ENCODE peak calls at places on chromosomes 5 and 9, in five cellular contexts. Q is thyroid gland; R is naive thymus-derived CD4-positive, alpha-beta T cell; M is lung; S is neural progenitor cell. E is an unnamed sample.
A peak's percentile ranks its signal among the peaks of the same experiment; 100 is the strongest.

GRCh38 chr9:26292943-26293342 is 599.7 kb downstream of the CAAP1 start:
- DNase-seq in S (peak; percentile 14), Q (peak; percentile 39), R (no peak), M (no peak), E (no peak)

GRCh38 chr9:87850405-87850804 is 32.3 kb upstream of the SPATA31E1 start:
- DNase-seq in Q (no peak), R (no peak), S (no peak), M (no peak), E (no peak)

GRCh38 chr9:115691686-115692085 is 461.9 kb upstream of the PAPPA start:
- DNase-seq in M (no peak), Q (no peak), R (no peak), S (no peak), E (no peak)

GRCh38 chr5:6886866-6887265 is 173.6 kb downstream of the TENT4A start:
- DNase-seq in Q (no peak), M (no peak), R (no peak), S (no peak), E (no peak)

GRCh38 chr9:127837346-127837745 is 17.1 kb downstream of the ENG start:
- DNase-seq in M (no peak), Q (peak; percentile 95), S (no peak), R (no peak), E (no peak)

GRCh38 chr5:109239501-109239900 is 170.3 kb downstream of the PJA2 start:
- DNase-seq in M (no peak), S (peak; percentile 32), Q (no peak), R (no peak), E (no peak)

GRCh38 chr5:154648706-154649105 is 106.5 kb upstream of the LARP1 start:
- DNase-seq in M (no peak), Q (no peak), S (no peak), R (no peak), E (no peak)

GRCh38 chr9:86185872-86186271 is 73.6 kb downstream of the C9orf153 start:
- DNase-seq in M (no peak), S (no peak), Q (no peak), R (no peak), E (no peak)

GRCh38 chr5:101047181-101047580 is 144.1 kb upstream of the ST8SIA4 start:
- DNase-seq in S (no peak), R (no peak), Q (no peak), M (no peak), E (no peak)

GRCh38 chr9:112328545-112328944 is 4.9 kb downstream of the PTBP3 start:
- DNase-seq in Q (no peak), R (no peak), M (no peak), S (no peak), E (no peak)

GRCh38 chr5:19855453-19855852 is 132.5 kb downstream of the CDH18 start:
- DNase-seq in M (no peak), R (no peak), S (no peak), Q (no peak), E (no peak)

GRCh38 chr9:12771891-12772290 is 2.9 kb upstream of the LURAP1L start:
- DNase-seq in R (no peak), M (no peak), S (no peak), Q (no peak), E (no peak)

GRCh38 chr5:56101180-56101579 is 106.4 kb upstream of the IL6ST start:
- DNase-seq in S (no peak), M (no peak), Q (no peak), R (no peak), E (no peak)

GRCh38 chr5:58453326-58453725 is 6.6 kb downstream of the PLK2 start:
- DNase-seq in S (no peak), R (no peak), M (no peak), Q (no peak), E (no peak)

GRCh38 chr5:40480392-40480791 is 199.3 kb upstream of the PTGER4 start:
- DNase-seq in R (no peak), M (no peak), Q (no peak), S (no peak), E (no peak)

GRCh38 chr9:120040896-120041295 is 539.1 kb downstream of the CDK5RAP2 start:
- DNase-seq in R (no peak), S (no peak), Q (no peak), M (no peak), E (no peak)

GRCh38 chr9:76200730-76201129 is 193.5 kb downstream of the RFK start:
- DNase-seq in M (no peak), Q (peak; percentile 2), R (no peak), S (no peak), E (no peak)

GRCh38 chr5:179801304-179802206 is 5.1 kb downstream of the MGAT4B start:
- DNase-seq in Q (peak; percentile 92), S (peak; percentile 85), R (peak; percentile 71), M (peak; percentile 83), E (peak; percentile 71)

GRCh38 chr9:79120533-79121315 is 451.0 kb upstream of the TLE4 start:
- DNase-seq in S (no peak), Q (peak; percentile 6), R (no peak), M (no peak), E (no peak)

GRCh38 chr9:28883209-28883608 is 1309.9 kb upstream of the C9orf72 start:
- DNase-seq in S (no peak), M (no peak), Q (no peak), R (no peak), E (no peak)

GRCh38 chr5:142600092-142600491 is 85.8 kb downstream of the FGF1 start:
- DNase-seq in S (no peak), M (no peak), R (no peak), Q (peak; percentile 4), E (no peak)

GRCh38 chr5:142600611-142601360 is 85.1 kb downstream of the FGF1 start:
- DNase-seq in R (no peak), Q (peak; percentile 91), S (no peak), M (no peak), E (no peak)

GRCh38 chr5:142598338-142598700 is 87.6 kb downstream of the FGF1 start:
- DNase-seq in S (no peak), Q (no peak), M (no peak), R (no peak), E (no peak)

GRCh38 chr5:142602720-142603245 is 83.1 kb downstream of the FGF1 start:
- DNase-seq in R (no peak), S (no peak), M (no peak), Q (no peak), E (no peak)

DNA sequence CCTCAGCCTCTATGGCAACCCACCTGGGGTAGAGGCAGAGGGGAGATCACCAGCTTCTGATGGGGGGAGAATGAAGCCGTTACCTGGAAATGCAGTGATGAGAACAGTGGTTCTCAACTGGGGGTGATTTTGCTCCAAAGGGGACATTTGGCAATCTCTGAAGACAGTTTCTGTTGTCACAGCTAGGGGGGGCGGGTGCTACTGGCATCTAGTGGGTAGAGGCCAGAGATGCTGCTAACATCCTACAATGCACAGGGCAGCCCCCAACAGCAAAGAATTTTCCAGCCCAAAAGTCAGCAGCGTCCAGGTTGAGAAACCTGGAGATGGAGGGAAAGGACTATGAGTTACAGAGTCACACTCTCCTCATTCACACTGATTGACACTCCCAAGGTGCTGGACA is 84.5 kb downstream of the FGF1 start:
- DNase-seq in Q (peak; percentile 7), R (no peak), S (peak; percentile 40), M (no peak), E (no peak)
- H3K27ac ChIP-seq in Q (peak overlapping the region; percentile 77), R (no peak overlapping the region), S (no peak overlapping the region), M (no peak overlapping the region), E (no peak overlapping the region)

GRCh38 chr5:9715891-9716335 is 85.8 kb upstream of the TAS2R1 start:
- DNase-seq in M (no peak), R (no peak), S (no peak), Q (no peak), E (no peak)

GRCh38 chr5:9720361-9720760 is 90.2 kb upstream of the TAS2R1 start:
- DNase-seq in Q (no peak), S (no peak), R (no peak), M (no peak), E (no peak)

GRCh38 chr5:9714187-9714586 is 84.0 kb upstream of the TAS2R1 start:
- DNase-seq in M (no peak), S (no peak), Q (no peak), R (no peak), E (no peak)

GRCh38 chr5:9712506-9713285 is 82.5 kb upstream of the TAS2R1 start:
- DNase-seq in R (no peak), Q (no peak), S (no peak), M (no peak), E (no peak)

GRCh38 chr5:9716838-9717281 is 86.7 kb upstream of the TAS2R1 start:
- DNase-seq in R (no peak), M (no peak), S (no peak), Q (no peak), E (no peak)
- H3K27ac ChIP-seq in R (no peak overlapping the region), M (no peak overlapping the region), S (no peak overlapping the region), Q (no peak overlapping the region), E (no peak overlapping the region)

GRCh38 chr9:121915304-121915625 is 177.8 kb downstream of the TTLL11 start:
- DNase-seq in R (no peak), M (no peak), Q (no peak), S (no peak), E (no peak)

GRCh38 chr9:121914017-121914595 is 179.0 kb downstream of the TTLL11 start:
- DNase-seq in S (no peak), M (no peak), Q (no peak), R (no peak), E (no peak)

GRCh38 chr9:121917375-121918335 is 175.5 kb downstream of the TTLL11 start:
- DNase-seq in R (no peak), Q (no peak), M (no peak), S (no peak), E (no peak)

GRCh38 chr9:121914604-121915303 is 178.4 kb downstream of the TTLL11 start:
- DNase-seq in S (no peak), R (no peak), M (no peak), Q (no peak), E (no peak)

GRCh38 chr9:121916008-121916407 is 177.1 kb downstream of the TTLL11 start:
- DNase-seq in S (no peak), M (no peak), Q (no peak), R (no peak), E (no peak)
- H3K27ac ChIP-seq in S (no peak overlapping the region), M (no peak overlapping the region), Q (no peak overlapping the region), R (no peak overlapping the region), E (no peak overlapping the region)

GRCh38 chr9:137907776-137908175 is 30.2 kb downstream of the CACNA1B start:
- DNase-seq in M (no peak), S (no peak), R (no peak), Q (no peak), E (no peak)
- H3K27ac ChIP-seq in M (no peak overlapping the region), S (no peak overlapping the region), R (no peak overlapping the region), Q (no peak overlapping the region), E (no peak overlapping the region)

DNA sequence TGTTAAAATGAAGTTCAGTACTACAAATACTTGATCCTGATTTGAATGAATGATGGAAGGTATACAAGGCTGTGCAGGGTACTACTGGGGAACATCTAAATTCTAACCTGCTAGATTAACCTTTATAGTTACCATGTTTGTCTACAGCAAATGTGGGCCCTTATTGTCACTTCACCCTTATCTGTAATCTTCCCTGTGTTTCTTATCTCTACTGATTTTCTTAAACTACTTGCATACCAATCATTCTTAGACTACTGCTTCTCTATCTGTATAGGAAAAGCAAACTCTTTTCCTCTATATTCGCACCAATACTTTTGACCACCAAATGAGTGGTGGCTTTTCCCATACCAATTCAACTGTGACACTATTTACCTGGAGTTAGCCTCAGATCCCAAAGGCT is 210.7 kb downstream of the HINT1 start:
- DNase-seq in S (no peak), M (no peak), Q (no peak), R (no peak), E (no peak)
- H3K27ac ChIP-seq in S (no peak overlapping the region), M (no peak overlapping the region), Q (no peak overlapping the region), R (no peak overlapping the region), E (no peak overlapping the region)

GRCh38 chr5:172878585-172879433 is 44.8 kb downstream of the ERGIC1 start:
- DNase-seq in M (no peak), S (no peak), Q (no peak), R (no peak), E (no peak)
- H3K27ac ChIP-seq in M (peak overlapping the region; percentile 80), S (no peak overlapping the region), Q (peak overlapping the region; percentile 38), R (no peak overlapping the region), E (no peak overlapping the region)

GRCh38 chr5:2068515-2068914 is 185.8 kb upstream of the IRX4 start:
- DNase-seq in M (no peak), R (no peak), Q (no peak), S (no peak), E (no peak)
- H3K27ac ChIP-seq in M (no peak overlapping the region), R (no peak overlapping the region), Q (no peak overlapping the region), S (no peak overlapping the region), E (no peak overlapping the region)

E was measured in CD8-positive, alpha-beta memory T cell.